ENCODE peak calls at places on chromosomes 2 and 18, in nine cellular contexts. One of them, this sample, is unnamed.

GRCh38 chr2:10813085-10813748 is 632 bp upstream of the PDIA6 start:
- DNase-seq in osteoblast: no peak
- DNase-seq in endodermal cell: no peak
- DNase-seq in GM13977: no peak
- DNase-seq in glutamatergic neuron: no peak
- DNase-seq in stomach: no peak
- DNase-seq in AG09309: no peak
- DNase-seq in fibroblast of the aortic adventitia: peak
- DNase-seq in activated B cell treated with CpG ODN at 0.5 μM for 24 hours: no peak
- DNase-seq in this sample: no peak

GRCh38 chr2:64052468-64053241 is 33.4 kb upstream of the VPS54 start:
- DNase-seq in activated B cell treated with CpG ODN at 0.5 μM for 24 hours: no peak
- DNase-seq in fibroblast of the aortic adventitia: no peak
- DNase-seq in AG09309: no peak
- DNase-seq in glutamatergic neuron: no peak
- DNase-seq in stomach: no peak
- DNase-seq in endodermal cell: no peak
- DNase-seq in osteoblast: no peak
- DNase-seq in GM13977: no peak
- DNase-seq in this sample: no peak

GRCh38 chr2:43131051-43131889 is 95.1 kb downstream of the ZFP36L2 start:
- DNase-seq in endodermal cell: peak
- DNase-seq in stomach: peak
- DNase-seq in glutamatergic neuron: no peak
- DNase-seq in osteoblast: peak
- DNase-seq in AG09309: peak
- DNase-seq in GM13977: peak
- DNase-seq in fibroblast of the aortic adventitia: peak
- DNase-seq in activated B cell treated with CpG ODN at 0.5 μM for 24 hours: peak
- DNase-seq in this sample: peak

GRCh38 chr2:173590278-173590811 is 235.7 kb downstream of the CDCA7 start:
- DNase-seq in activated B cell treated with CpG ODN at 0.5 μM for 24 hours: no peak
- DNase-seq in fibroblast of the aortic adventitia: peak
- DNase-seq in endodermal cell: no peak
- DNase-seq in osteoblast: peak
- DNase-seq in GM13977: no peak
- DNase-seq in AG09309: peak
- DNase-seq in stomach: peak
- DNase-seq in glutamatergic neuron: no peak
- DNase-seq in this sample: peak

GRCh38 chr2:16718551-16719404 is 53.1 kb upstream of the CYRIA start:
- DNase-seq in AG09309: no peak
- DNase-seq in endodermal cell: no peak
- DNase-seq in osteoblast: no peak
- DNase-seq in glutamatergic neuron: no peak
- DNase-seq in fibroblast of the aortic adventitia: no peak
- DNase-seq in stomach: no peak
- DNase-seq in GM13977: no peak
- DNase-seq in activated B cell treated with CpG ODN at 0.5 μM for 24 hours: no peak
- DNase-seq in this sample: no peak

GRCh38 chr18:76465630-76466409 is 29.2 kb downstream of the ZNF516 start:
- DNase-seq in osteoblast: peak
- DNase-seq in AG09309: no peak
- DNase-seq in activated B cell treated with CpG ODN at 0.5 μM for 24 hours: no peak
- DNase-seq in endodermal cell: peak
- DNase-seq in fibroblast of the aortic adventitia: no peak
- DNase-seq in glutamatergic neuron: no peak
- DNase-seq in GM13977: no peak
- DNase-seq in stomach: no peak
- DNase-seq in this sample: no peak

GRCh38 chr2:10993001-10993481 is 81.3 kb downstream of the KCNF1 start:
- DNase-seq in AG09309: peak
- DNase-seq in glutamatergic neuron: no peak
- DNase-seq in endodermal cell: no peak
- DNase-seq in stomach: peak
- DNase-seq in fibroblast of the aortic adventitia: no peak
- DNase-seq in GM13977: no peak
- DNase-seq in osteoblast: no peak
- DNase-seq in activated B cell treated with CpG ODN at 0.5 μM for 24 hours: no peak
- DNase-seq in this sample: no peak

GRCh38 chr2:179428659-179429058 is 164.0 kb upstream of the SESTD1 start:
- DNase-seq in stomach: no peak
- DNase-seq in AG09309: no peak
- DNase-seq in glutamatergic neuron: no peak
- DNase-seq in osteoblast: no peak
- DNase-seq in fibroblast of the aortic adventitia: no peak
- DNase-seq in GM13977: no peak
- DNase-seq in endodermal cell: peak
- DNase-seq in activated B cell treated with CpG ODN at 0.5 μM for 24 hours: no peak
- DNase-seq in this sample: no peak

GRCh38 chr2:200397785-200398184 is 91.3 kb downstream of the SPATS2L start:
- DNase-seq in AG09309: no peak
- DNase-seq in osteoblast: no peak
- DNase-seq in glutamatergic neuron: no peak
- DNase-seq in stomach: no peak
- DNase-seq in fibroblast of the aortic adventitia: peak
- DNase-seq in endodermal cell: no peak
- DNase-seq in GM13977: no peak
- DNase-seq in activated B cell treated with CpG ODN at 0.5 μM for 24 hours: no peak
- DNase-seq in this sample: no peak

GRCh38 chr2:230268606-230269222 is 43.2 kb downstream of the SP140 start:
- DNase-seq in stomach: no peak
- DNase-seq in GM13977: no peak
- DNase-seq in activated B cell treated with CpG ODN at 0.5 μM for 24 hours: no peak
- DNase-seq in endodermal cell: no peak
- DNase-seq in glutamatergic neuron: no peak
- DNase-seq in AG09309: no peak
- DNase-seq in osteoblast: no peak
- DNase-seq in fibroblast of the aortic adventitia: peak
- DNase-seq in this sample: no peak

GRCh38 chr2:126886201-126886905 is 12.3 kb upstream of the TEX51 start:
- DNase-seq in fibroblast of the aortic adventitia: peak
- DNase-seq in GM13977: peak
- DNase-seq in AG09309: no peak
- DNase-seq in activated B cell treated with CpG ODN at 0.5 μM for 24 hours: no peak
- DNase-seq in glutamatergic neuron: peak
- DNase-seq in stomach: no peak
- DNase-seq in osteoblast: peak
- DNase-seq in endodermal cell: peak
- DNase-seq in this sample: no peak

GRCh38 chr2:30354621-30355020 is 92.4 kb upstream of the LCLAT1 start:
- DNase-seq in endodermal cell: no peak
- DNase-seq in fibroblast of the aortic adventitia: no peak
- DNase-seq in glutamatergic neuron: no peak
- DNase-seq in stomach: no peak
- DNase-seq in osteoblast: no peak
- DNase-seq in AG09309: no peak
- DNase-seq in GM13977: no peak
- DNase-seq in activated B cell treated with CpG ODN at 0.5 μM for 24 hours: no peak
- DNase-seq in this sample: no peak
- TF ChIP-seq CTCF in endodermal cell: no peak
- TF ChIP-seq CTCF in fibroblast of the aortic adventitia: no peak
- TF ChIP-seq CTCF in glutamatergic neuron: no peak
- TF ChIP-seq CTCF in stomach: no peak
- TF ChIP-seq CTCF in osteoblast: no peak
- TF ChIP-seq CTCF in AG09309: no peak
- TF ChIP-seq CTCF in GM13977: no peak
- TF ChIP-seq CTCF in activated B cell treated with CpG ODN at 0.5 μM for 24 hours: no peak
- TF ChIP-seq CTCF in this sample: no peak

GRCh38 chr2:172086349-172087190 is 1.3 kb downstream of the DLX1 start:
- DNase-seq in AG09309: no peak
- DNase-seq in activated B cell treated with CpG ODN at 0.5 μM for 24 hours: no peak
- DNase-seq in GM13977: peak
- DNase-seq in stomach: no peak
- DNase-seq in endodermal cell: peak
- DNase-seq in osteoblast: peak
- DNase-seq in fibroblast of the aortic adventitia: peak
- DNase-seq in glutamatergic neuron: peak
- DNase-seq in this sample: no peak
- TF ChIP-seq CTCF in AG09309: peak
- TF ChIP-seq CTCF in activated B cell treated with CpG ODN at 0.5 μM for 24 hours: no peak
- TF ChIP-seq CTCF in GM13977: peak
- TF ChIP-seq CTCF in stomach: no peak
- TF ChIP-seq CTCF in endodermal cell: peak
- TF ChIP-seq CTCF in osteoblast: no peak
- TF ChIP-seq CTCF in fibroblast of the aortic adventitia: peak
- TF ChIP-seq CTCF in glutamatergic neuron: no peak
- TF ChIP-seq CTCF in this sample: no peak

GRCh38 chr2:27860111-27860510 is 30.1 kb downstream of the RBKS start:
- DNase-seq in endodermal cell: no peak
- DNase-seq in activated B cell treated with CpG ODN at 0.5 μM for 24 hours: no peak
- DNase-seq in glutamatergic neuron: no peak
- DNase-seq in osteoblast: peak
- DNase-seq in GM13977: no peak
- DNase-seq in stomach: no peak
- DNase-seq in AG09309: peak
- DNase-seq in fibroblast of the aortic adventitia: peak
- DNase-seq in this sample: peak
- TF ChIP-seq CTCF in endodermal cell: no peak
- TF ChIP-seq CTCF in activated B cell treated with CpG ODN at 0.5 μM for 24 hours: no peak
- TF ChIP-seq CTCF in glutamatergic neuron: no peak
- TF ChIP-seq CTCF in osteoblast: no peak
- TF ChIP-seq CTCF in GM13977: no peak
- TF ChIP-seq CTCF in stomach: no peak
- TF ChIP-seq CTCF in AG09309: no peak
- TF ChIP-seq CTCF in fibroblast of the aortic adventitia: no peak
- TF ChIP-seq CTCF in this sample: no peak

GRCh38 chr2:129587426-129588064 is 391.9 kb upstream of the RAB6C start:
- DNase-seq in glutamatergic neuron: no peak
- DNase-seq in fibroblast of the aortic adventitia: no peak
- DNase-seq in GM13977: no peak
- DNase-seq in stomach: no peak
- DNase-seq in activated B cell treated with CpG ODN at 0.5 μM for 24 hours: no peak
- DNase-seq in osteoblast: no peak
- DNase-seq in AG09309: no peak
- DNase-seq in endodermal cell: peak
- DNase-seq in this sample: no peak
- TF ChIP-seq CTCF in glutamatergic neuron: no peak
- TF ChIP-seq CTCF in fibroblast of the aortic adventitia: no peak
- TF ChIP-seq CTCF in GM13977: no peak
- TF ChIP-seq CTCF in stomach: no peak
- TF ChIP-seq CTCF in activated B cell treated with CpG ODN at 0.5 μM for 24 hours: no peak
- TF ChIP-seq CTCF in osteoblast: no peak
- TF ChIP-seq CTCF in AG09309: no peak
- TF ChIP-seq CTCF in endodermal cell: peak
- TF ChIP-seq CTCF in this sample: no peak

GRCh38 chr18:10939822-10940221 is 209.5 kb downstream of the PIEZO2 start:
- DNase-seq in GM13977: no peak
- DNase-seq in osteoblast: no peak
- DNase-seq in stomach: no peak
- DNase-seq in activated B cell treated with CpG ODN at 0.5 μM for 24 hours: no peak
- DNase-seq in fibroblast of the aortic adventitia: no peak
- DNase-seq in endodermal cell: no peak
- DNase-seq in glutamatergic neuron: no peak
- DNase-seq in AG09309: no peak
- DNase-seq in this sample: no peak

GRCh38 chr18:10935588-10935987 is 213.8 kb downstream of the PIEZO2 start:
- DNase-seq in glutamatergic neuron: no peak
- DNase-seq in activated B cell treated with CpG ODN at 0.5 μM for 24 hours: no peak
- DNase-seq in GM13977: no peak
- DNase-seq in stomach: no peak
- DNase-seq in endodermal cell: no peak
- DNase-seq in fibroblast of the aortic adventitia: no peak
- DNase-seq in osteoblast: no peak
- DNase-seq in AG09309: no peak
- DNase-seq in this sample: no peak

GRCh38 chr18:10938241-10938640 is 211.1 kb downstream of the PIEZO2 start:
- DNase-seq in endodermal cell: no peak
- DNase-seq in osteoblast: no peak
- DNase-seq in AG09309: no peak
- DNase-seq in stomach: no peak
- DNase-seq in GM13977: no peak
- DNase-seq in fibroblast of the aortic adventitia: no peak
- DNase-seq in activated B cell treated with CpG ODN at 0.5 μM for 24 hours: no peak
- DNase-seq in glutamatergic neuron: no peak
- DNase-seq in this sample: no peak

GRCh38 chr18:10936211-10937053 is 212.9 kb downstream of the PIEZO2 start:
- DNase-seq in GM13977: no peak
- DNase-seq in stomach: no peak
- DNase-seq in glutamatergic neuron: no peak
- DNase-seq in osteoblast: no peak
- DNase-seq in endodermal cell: no peak
- DNase-seq in activated B cell treated with CpG ODN at 0.5 μM for 24 hours: no peak
- DNase-seq in AG09309: peak
- DNase-seq in fibroblast of the aortic adventitia: peak
- DNase-seq in this sample: no peak
- TF ChIP-seq CTCF in GM13977: no peak
- TF ChIP-seq CTCF in stomach: no peak
- TF ChIP-seq CTCF in glutamatergic neuron: no peak
- TF ChIP-seq CTCF in osteoblast: no peak
- TF ChIP-seq CTCF in endodermal cell: no peak
- TF ChIP-seq CTCF in activated B cell treated with CpG ODN at 0.5 μM for 24 hours: no peak
- TF ChIP-seq CTCF in AG09309: no peak
- TF ChIP-seq CTCF in fibroblast of the aortic adventitia: no peak
- TF ChIP-seq CTCF in this sample: no peak

DNA sequence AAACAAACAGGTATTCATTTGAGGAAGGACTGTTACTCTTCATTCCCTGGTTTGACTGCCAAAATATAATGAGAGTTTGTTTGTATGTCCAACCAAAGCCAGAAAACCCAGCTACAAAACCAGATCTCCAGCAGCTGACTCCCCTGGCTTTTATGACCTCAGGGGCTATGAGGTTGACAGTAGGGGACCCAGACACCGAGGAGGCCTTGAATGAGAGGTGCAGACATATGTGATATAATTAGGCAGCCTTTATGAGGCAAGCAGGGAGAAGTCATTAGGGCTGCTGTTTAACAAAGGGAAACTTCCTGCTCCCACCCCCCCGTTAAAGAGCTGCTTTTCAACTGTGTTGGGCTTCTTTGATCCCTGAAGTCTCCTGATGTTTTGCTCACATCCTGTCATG is 236.7 kb downstream of the SLC4A3 start:
- DNase-seq in GM13977: no peak
- DNase-seq in stomach: no peak
- DNase-seq in endodermal cell: no peak
- DNase-seq in AG09309: no peak
- DNase-seq in fibroblast of the aortic adventitia: no peak
- DNase-seq in glutamatergic neuron: no peak
- DNase-seq in osteoblast: no peak
- DNase-seq in activated B cell treated with CpG ODN at 0.5 μM for 24 hours: no peak
- DNase-seq in this sample: no peak
- TF ChIP-seq CTCF in GM13977: no peak
- TF ChIP-seq CTCF in stomach: no peak
- TF ChIP-seq CTCF in endodermal cell: no peak
- TF ChIP-seq CTCF in AG09309: no peak
- TF ChIP-seq CTCF in fibroblast of the aortic adventitia: no peak
- TF ChIP-seq CTCF in glutamatergic neuron: no peak
- TF ChIP-seq CTCF in osteoblast: no peak
- TF ChIP-seq CTCF in activated B cell treated with CpG ODN at 0.5 μM for 24 hours: no peak
- TF ChIP-seq CTCF in this sample: no peak